ENCODE peak calls at places on chromosomes 2 and 18, in eight cellular contexts. F is small intestine; A is cardiac fibroblast; N is dermis microvascular lymphatic vessel endothelial cell; Q is NCI-H2029 treated with DMSO at 0.1 percent for 48 hours; I is activated naive CD4-positive, alpha-beta T cell treated with Interleukin-2 at 50 U/mL for 16 hours; G is stimulated activated CD8-positive, alpha-beta memory T cell treated with anti-CD3 and anti-CD28 coated beads, Interleukin-7, amount 100 ng/mL, for 48 hours; L is GDM1. Y is an unnamed sample.

GRCh38 chr2:191170301-191170636 is 19.5 kb upstream of the STAT4 start:
- DNase-seq in F (no peak), A (no peak), N (no peak), G (no peak), Q (no peak), L (no peak), I (no peak), Y (no peak)

GRCh38 chr2:47033102-47033880 is 117.7 kb upstream of the MCFD2 start:
- DNase-seq in A (peak; percentile 34), Q (no peak), F (no peak), L (no peak), G (no peak), N (peak; percentile 48), I (no peak), Y (no peak)

GRCh38 chr18:68721681-68722583 is 7.0 kb upstream of the TMX3 start:
- DNase-seq in I (no peak), F (peak; percentile 38), Q (no peak), N (no peak), A (peak; percentile 35), L (no peak), G (no peak), Y (no peak)

GRCh38 chr2:128187032-128187654 is 96.1 kb downstream of the UGGT1 start:
- DNase-seq in G (no peak), Q (no peak), N (no peak), I (no peak), L (no peak), A (peak; percentile 85), F (peak; percentile 88), Y (no peak)

GRCh38 chr2:18926633-18927524 is 337.5 kb upstream of the NT5C1B start:
- DNase-seq in F (no peak), N (no peak), A (no peak), G (no peak), I (no peak), L (no peak), Q (no peak), Y (no peak)

GRCh38 chr2:201467666-201468065 is 16.1 kb downstream of the STRADB start:
- DNase-seq in L (no peak), G (no peak), A (no peak), I (no peak), N (no peak), Q (no peak), F (no peak), Y (no peak)

GRCh38 chr2:38073211-38074005 is 2.5 kb downstream of the CYP1B1 start:
- DNase-seq in G (no peak), L (no peak), I (no peak), Q (no peak), A (peak; percentile 45), N (no peak), F (no peak), Y (no peak)

GRCh38 chr18:80202264-80202998 is 44.9 kb downstream of the PARD6G start:
- DNase-seq in A (no peak), G (no peak), F (no peak), N (no peak), L (no peak), I (peak; percentile 49), Q (no peak), Y (peak; percentile 48)

GRCh38 chr2:119641562-119642258 is 37.3 kb upstream of the TMEM177 start:
- DNase-seq in I (peak; percentile 80), N (peak; percentile 59), L (peak; percentile 46), Q (peak; percentile 52), A (peak; percentile 83), G (peak; percentile 47), F (peak; percentile 80), Y (peak; percentile 79)